ENCODE peak calls at places on chromosomes 13 and 19, in ten cellular contexts. X is K562; M is gastroesophageal sphincter; B is activated CD8-positive, alpha-beta memory T cell treated with anti-CD3 and anti-CD28 coated beads, Interleukin-2, amount 10 ng/mL, durations not matched to agents 7 days and 5 days; V is body of pancreas; T is aorta; P is heart right ventricle; U is psoas muscle; J is PC-3; Y is activated naive CD8-positive, alpha-beta T cell treated with anti-CD3 and anti-CD28 coated beads, Interleukin-2, amount 50 U/mL, for 24 hours. S is an unnamed sample.

GRCh38 chr13:84126671-84127171 is 244.4 kb upstream of the SLITRK1 start:
- ATAC-seq in X (no peak), B (peak; percentile 30), M (no peak), U (no peak), T (peak; percentile 11), V (no peak), Y (peak; percentile 88), P (no peak), J (no peak), S (peak; percentile 79)

GRCh38 chr13:62684359-62684758 is 1268.7 kb upstream of the PCDH20 start:
- ATAC-seq in M (no peak), P (no peak), B (no peak), V (no peak), U (no peak), T (no peak), X (no peak), J (peak; percentile 31), Y (no peak), S (no peak)

GRCh38 chr19:19446655-19447437 is 41.4 kb downstream of the GATAD2A start:
- ATAC-seq in X (no peak), M (no peak), Y (no peak), U (no peak), J (no peak), V (no peak), T (no peak), P (no peak), B (no peak), S (no peak)

GRCh38 chr13:77896536-77896935 is 22.1 kb downstream of the EDNRB start:
- ATAC-seq in J (peak; percentile 35), V (peak; percentile 63), P (peak; percentile 76), U (peak; percentile 67), B (no peak), M (peak; percentile 87), X (no peak), Y (no peak), T (no peak), S (no peak)

GRCh38 chr13:62524498-62524897 is 1108.8 kb upstream of the PCDH20 start:
- ATAC-seq in M (no peak), X (no peak), Y (no peak), U (no peak), B (no peak), T (no peak), V (no peak), P (no peak), J (no peak), S (no peak)

GRCh38 chr13:42284068-42284467 is 12.1 kb downstream of the AKAP11 start:
- ATAC-seq in B (no peak), M (no peak), U (no peak), V (no peak), P (no peak), X (no peak), Y (no peak), J (no peak), T (no peak), S (no peak)

GRCh38 chr19:49222528-49222927 is 64.9 kb downstream of the TRPM4 start:
- ATAC-seq in B (no peak), U (no peak), Y (no peak), X (no peak), T (no peak), J (no peak), P (no peak), M (no peak), V (no peak), S (no peak)

GRCh38 chr13:52105841-52106240 is 23.0 kb downstream of the NEK5 start:
- ATAC-seq in J (no peak), V (no peak), X (no peak), U (no peak), M (no peak), Y (no peak), T (no peak), P (no peak), B (no peak), S (no peak)

GRCh38 chr19:28312269-28312668 is 900.7 kb downstream of the UQCRFS1 start:
- ATAC-seq in U (no peak), Y (no peak), T (no peak), V (no peak), M (no peak), P (no peak), X (no peak), B (no peak), J (no peak), S (no peak)

GRCh38 chr19:51448011-51448744 is 10.1 kb downstream of the SIGLEC8 start:
- ATAC-seq in V (no peak), T (no peak), U (no peak), X (peak; percentile 47), P (no peak), Y (peak; percentile 84), B (peak; percentile 83), M (no peak), J (no peak), S (peak; percentile 96)

GRCh38 chr19:44785993-44786392 is 8.3 kb downstream of the CBLC start:
- ATAC-seq in J (no peak), V (no peak), U (no peak), M (no peak), T (no peak), Y (no peak), X (no peak), P (no peak), B (no peak), S (no peak)

GRCh38 chr19:22619932-22620331 is 14.2 kb upstream of the ZNF492 start:
- ATAC-seq in Y (no peak), X (no peak), T (no peak), M (no peak), V (no peak), J (no peak), B (no peak), P (no peak), U (no peak), S (no peak)

GRCh38 chr19:45876161-45876410 is 9.9 kb downstream of the IRF2BP1 start:
- ATAC-seq in T (no peak), P (no peak), Y (peak; percentile 59), X (peak; percentile 64), J (no peak), V (no peak), B (peak; percentile 67), M (no peak), U (no peak), S (peak; percentile 79)

GRCh38 chr13:101520672-101521071 is 68.2 kb downstream of the ITGBL1 start:
- ATAC-seq in V (no peak), Y (peak; percentile 96), J (peak; percentile 89), T (no peak), P (no peak), B (peak; percentile 99), X (no peak), U (no peak), M (no peak), S (peak; percentile 98)